ENCODE peak calls at places on chromosomes 11 and 22, in five cellular contexts. One of them, this sample, is unnamed.

GRCh38 chr11:8867856-8868705 is 42.9 kb upstream of the AKIP1 start:
- DNase-seq in B cell: no peak
- DNase-seq in WTC11: no peak
- DNase-seq in heart right ventricle: no peak
- DNase-seq in PC-9: peak
- DNase-seq in this sample: peak

GRCh38 chr11:1888811-1889526 is 2.7 kb downstream of the PRR33 start:
- DNase-seq in WTC11: no peak
- DNase-seq in B cell: peak
- DNase-seq in PC-9: no peak
- DNase-seq in heart right ventricle: no peak
- DNase-seq in this sample: no peak

GRCh38 chr11:130400793-130401483 is 27.5 kb downstream of the ADAMTS8 start:
- DNase-seq in B cell: no peak
- DNase-seq in WTC11: no peak
- DNase-seq in heart right ventricle: peak
- DNase-seq in PC-9: no peak
- DNase-seq in this sample: peak

GRCh38 chr22:35805466-35805865 is 87.8 kb downstream of the APOL5 start:
- DNase-seq in heart right ventricle: no peak
- DNase-seq in B cell: no peak
- DNase-seq in WTC11: no peak
- DNase-seq in PC-9: no peak
- DNase-seq in this sample: no peak

GRCh38 chr11:31555938-31556337 is 46.4 kb downstream of the ELP4 start:
- DNase-seq in B cell: no peak
- DNase-seq in heart right ventricle: no peak
- DNase-seq in WTC11: no peak
- DNase-seq in PC-9: no peak
- DNase-seq in this sample: no peak

GRCh38 chr22:38110008-38110862 is at the start of gene BAIAP2L2:
- DNase-seq in heart right ventricle: no peak
- DNase-seq in B cell: no peak
- DNase-seq in WTC11: no peak
- DNase-seq in PC-9: peak
- DNase-seq in this sample: no peak

GRCh38 chr11:68903288-68903630 is 373 bp downstream of the MRPL21 start:
- DNase-seq in heart right ventricle: no peak
- DNase-seq in B cell: no peak
- DNase-seq in WTC11: no peak
- DNase-seq in PC-9: no peak
- DNase-seq in this sample: no peak

GRCh38 chr11:61027141-61027840 is 55.8 kb downstream of the CD6 start:
- DNase-seq in PC-9: no peak
- DNase-seq in heart right ventricle: no peak
- DNase-seq in B cell: peak
- DNase-seq in WTC11: no peak
- DNase-seq in this sample: no peak

DNA sequence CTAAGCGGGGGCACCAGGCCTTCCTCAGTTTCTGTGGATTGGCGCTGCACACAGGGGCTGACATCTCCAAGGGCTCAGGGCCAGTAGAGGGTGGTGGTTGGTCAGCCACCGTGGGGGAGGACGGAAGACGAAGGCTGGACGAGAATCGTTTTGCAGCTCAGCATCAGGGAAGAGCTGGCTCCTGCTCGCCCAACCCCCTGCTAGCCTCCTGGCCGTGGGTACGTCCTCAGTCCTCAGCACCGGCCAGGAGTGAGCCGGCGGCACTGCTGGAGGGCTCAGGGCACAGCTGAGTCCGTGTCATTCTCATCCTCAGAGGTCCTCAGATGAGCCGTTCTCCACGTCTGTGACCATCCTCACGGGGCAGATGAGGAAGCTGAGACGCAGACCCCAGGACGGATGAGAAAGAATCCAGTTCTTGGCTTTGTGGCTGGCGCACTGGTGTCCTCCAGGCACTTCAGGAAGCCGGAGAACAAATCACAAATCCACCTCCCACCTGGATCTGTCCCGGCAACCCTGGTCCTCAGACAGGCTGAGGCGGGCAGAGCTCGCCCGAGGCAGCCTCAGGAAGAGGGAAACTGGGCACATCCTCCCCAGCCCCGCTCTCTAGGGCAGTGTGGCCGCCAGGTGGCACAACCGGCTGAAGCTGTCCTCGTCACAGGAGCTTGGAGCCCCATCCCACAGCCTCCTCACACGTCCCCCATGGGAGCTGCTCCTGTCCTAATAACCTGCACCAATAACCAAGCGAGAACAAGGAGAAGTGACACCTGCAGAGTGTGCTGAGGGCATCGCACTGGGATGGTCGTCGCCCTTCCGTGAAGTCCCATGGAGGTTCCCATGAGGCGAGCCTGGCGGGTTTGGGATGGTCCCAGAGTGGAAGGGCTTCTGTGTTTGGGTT is 393.7 kb downstream of the BRD1 start:
- DNase-seq in B cell: no peak
- DNase-seq in heart right ventricle: no peak
- DNase-seq in WTC11: peak
- DNase-seq in PC-9: peak
- DNase-seq in this sample: no peak
- TF ChIP-seq CTCF in B cell: no peak
- TF ChIP-seq CTCF in heart right ventricle: no peak
- TF ChIP-seq CTCF in WTC11: peak
- TF ChIP-seq CTCF in PC-9: peak
- TF ChIP-seq CTCF in this sample: no peak

DNA sequence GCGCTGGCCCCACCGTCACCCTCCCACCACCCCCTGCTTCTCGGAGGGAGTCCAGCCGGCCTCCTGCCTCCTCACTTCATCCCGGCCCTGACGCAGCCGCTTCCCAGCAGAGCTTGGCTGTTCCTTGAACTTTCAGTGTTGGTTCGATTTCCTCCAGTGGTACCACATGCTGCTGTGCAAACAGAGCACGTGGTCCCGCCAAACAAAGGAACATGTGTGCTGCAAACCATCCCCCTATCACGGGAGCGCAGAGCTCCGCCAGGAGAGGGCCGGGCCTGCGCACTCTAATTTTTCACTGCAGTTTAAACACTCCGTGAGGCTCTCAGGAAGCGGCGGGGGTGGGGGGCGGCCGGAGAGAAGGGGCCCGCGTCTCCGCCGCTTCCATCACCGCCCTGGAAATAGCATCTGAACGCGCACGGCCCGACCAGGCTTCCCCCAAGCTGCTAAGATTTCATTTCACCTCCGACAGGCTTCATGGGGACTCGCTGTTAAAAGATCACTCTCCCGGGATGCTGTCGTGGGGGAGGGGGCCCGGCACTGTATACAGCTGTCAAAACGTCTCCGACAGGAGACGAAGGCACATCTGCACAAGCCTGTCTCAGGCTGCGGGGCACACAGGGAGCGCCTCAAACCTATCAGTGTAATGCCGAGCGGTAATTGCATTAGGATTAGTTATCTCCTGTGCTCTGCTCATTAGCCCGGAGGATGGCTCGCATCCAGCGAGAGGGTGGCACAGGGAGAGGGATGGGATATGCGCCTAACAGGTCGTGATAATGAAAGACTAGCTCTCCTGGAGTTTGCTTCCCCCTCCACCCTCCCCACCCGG is 269.9 kb upstream of the SORL1-AS1 start:
- DNase-seq in PC-9: no peak
- DNase-seq in WTC11: peak
- DNase-seq in heart right ventricle: peak
- DNase-seq in B cell: no peak
- DNase-seq in this sample: peak
- TF ChIP-seq CTCF in PC-9: no peak
- TF ChIP-seq CTCF in WTC11: no peak
- TF ChIP-seq CTCF in heart right ventricle: peak
- TF ChIP-seq CTCF in B cell: no peak
- TF ChIP-seq CTCF in this sample: peak

DNA sequence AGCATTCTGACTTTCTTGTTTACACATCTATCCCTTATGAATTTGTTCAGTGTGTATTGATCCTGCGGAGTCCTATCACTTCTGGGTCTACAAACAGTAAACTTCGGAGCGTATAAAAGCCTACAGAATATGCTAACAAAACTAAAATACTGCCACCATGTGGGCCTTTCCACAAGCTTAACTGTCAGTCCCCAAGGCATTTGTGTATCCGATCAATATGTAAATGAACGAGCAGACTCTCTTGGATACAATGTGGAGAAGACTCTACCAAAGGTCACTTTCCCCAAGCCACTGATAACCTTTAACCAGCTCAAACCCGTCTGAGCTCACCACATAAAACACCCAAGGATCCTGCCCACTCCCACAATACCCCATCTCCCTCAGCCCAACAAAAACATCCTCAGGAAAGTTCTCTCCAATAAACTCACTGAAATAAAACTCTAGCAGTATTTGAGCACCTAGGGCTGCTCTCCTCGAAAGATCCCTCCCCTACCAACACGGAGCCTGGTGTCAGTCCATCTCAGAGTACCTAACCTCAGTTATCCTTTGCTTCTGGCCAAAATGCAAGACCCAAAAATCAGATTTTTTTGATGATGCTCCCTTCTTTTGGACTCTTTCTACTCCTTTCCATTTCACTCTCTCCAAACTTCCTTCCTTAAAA is 17.8 kb downstream of the ADA2 start:
- DNase-seq in B cell: no peak
- DNase-seq in heart right ventricle: no peak
- DNase-seq in WTC11: no peak
- DNase-seq in PC-9: no peak
- DNase-seq in this sample: peak
- TF ChIP-seq CTCF in B cell: no peak
- TF ChIP-seq CTCF in heart right ventricle: peak
- TF ChIP-seq CTCF in WTC11: no peak
- TF ChIP-seq CTCF in PC-9: no peak
- TF ChIP-seq CTCF in this sample: peak

GRCh38 chr22:39935622-39936021 is 24.6 kb upstream of the TMA7B start:
- DNase-seq in B cell: no peak
- DNase-seq in heart right ventricle: no peak
- DNase-seq in WTC11: no peak
- DNase-seq in PC-9: no peak
- DNase-seq in this sample: no peak
- TF ChIP-seq CTCF in B cell: no peak
- TF ChIP-seq CTCF in heart right ventricle: no peak
- TF ChIP-seq CTCF in WTC11: no peak
- TF ChIP-seq CTCF in PC-9: no peak
- TF ChIP-seq CTCF in this sample: no peak

DNA sequence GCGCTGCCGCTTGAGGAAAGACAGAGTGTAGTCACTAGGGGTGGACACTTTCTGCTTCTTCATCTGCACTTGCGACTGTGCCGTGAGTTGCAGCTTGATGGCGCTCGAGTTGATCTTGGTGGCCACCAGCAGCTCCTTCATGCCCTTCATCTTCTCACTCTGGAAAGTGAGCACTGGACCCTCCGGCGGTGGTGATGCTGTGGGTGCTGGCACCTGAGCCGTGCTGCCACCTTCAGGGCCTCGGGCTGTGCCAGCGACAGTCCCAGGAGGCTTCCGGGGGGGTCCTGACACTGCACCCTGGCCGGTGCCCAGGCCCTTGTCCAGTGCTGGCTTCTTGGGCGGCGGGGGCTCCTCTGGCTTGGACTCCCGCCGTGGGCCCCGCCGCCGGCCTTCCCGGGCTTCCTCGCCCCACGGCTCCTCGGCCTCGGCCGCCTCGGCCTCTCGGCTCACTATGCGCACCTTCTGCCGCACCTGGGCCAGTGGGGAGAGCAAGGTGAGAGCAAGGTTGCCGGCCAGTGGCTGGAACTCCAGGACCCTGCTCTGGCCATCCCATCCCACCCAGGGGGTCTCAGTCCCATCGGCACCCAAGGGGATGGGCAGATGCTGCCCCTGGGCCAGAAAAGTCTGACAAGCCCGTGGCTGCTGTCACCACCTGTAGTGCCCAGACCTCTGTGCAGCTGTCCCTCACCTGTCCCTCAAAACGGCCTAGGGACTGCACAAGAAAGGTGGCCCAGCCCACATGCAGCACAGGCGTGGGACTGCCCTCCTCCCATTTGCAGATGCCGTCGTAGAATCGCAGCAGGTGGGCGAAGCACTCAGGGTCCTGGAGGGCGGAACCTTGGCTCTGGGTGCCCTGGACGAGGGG is 1.6 kb upstream of the MAP4K2 start:
- DNase-seq in WTC11: peak
- DNase-seq in PC-9: no peak
- DNase-seq in heart right ventricle: no peak
- DNase-seq in B cell: no peak
- DNase-seq in this sample: no peak
- TF ChIP-seq CTCF in WTC11: no peak
- TF ChIP-seq CTCF in PC-9: no peak
- TF ChIP-seq CTCF in heart right ventricle: no peak
- TF ChIP-seq CTCF in B cell: no peak
- TF ChIP-seq CTCF in this sample: no peak

GRCh38 chr11:94968334-94968958 is 4.9 kb downstream of the CWC15 start:
- DNase-seq in WTC11: no peak
- DNase-seq in B cell: no peak
- DNase-seq in PC-9: no peak
- DNase-seq in heart right ventricle: no peak
- DNase-seq in this sample: peak
- TF ChIP-seq CTCF in WTC11: peak
- TF ChIP-seq CTCF in B cell: peak
- TF ChIP-seq CTCF in PC-9: peak
- TF ChIP-seq CTCF in heart right ventricle: peak
- TF ChIP-seq CTCF in this sample: peak

GRCh38 chr11:100008440-100008839 is 678.6 kb upstream of the ARHGAP42 start:
- DNase-seq in B cell: no peak
- DNase-seq in PC-9: no peak
- DNase-seq in heart right ventricle: no peak
- DNase-seq in WTC11: no peak
- DNase-seq in this sample: no peak

GRCh38 chr11:100004541-100004940 is 682.5 kb upstream of the ARHGAP42 start:
- DNase-seq in WTC11: no peak
- DNase-seq in PC-9: no peak
- DNase-seq in B cell: no peak
- DNase-seq in heart right ventricle: no peak
- DNase-seq in this sample: peak

GRCh38 chr11:100009728-100010127 is 677.4 kb upstream of the ARHGAP42 start:
- DNase-seq in WTC11: no peak
- DNase-seq in PC-9: no peak
- DNase-seq in heart right ventricle: no peak
- DNase-seq in B cell: no peak
- DNase-seq in this sample: no peak

GRCh38 chr11:100010393-100010792 is 676.7 kb upstream of the ARHGAP42 start:
- DNase-seq in WTC11: peak
- DNase-seq in heart right ventricle: no peak
- DNase-seq in PC-9: no peak
- DNase-seq in B cell: no peak
- DNase-seq in this sample: no peak
- TF ChIP-seq CTCF in WTC11: peak
- TF ChIP-seq CTCF in heart right ventricle: no peak
- TF ChIP-seq CTCF in PC-9: peak
- TF ChIP-seq CTCF in B cell: no peak
- TF ChIP-seq CTCF in this sample: no peak

DNA sequence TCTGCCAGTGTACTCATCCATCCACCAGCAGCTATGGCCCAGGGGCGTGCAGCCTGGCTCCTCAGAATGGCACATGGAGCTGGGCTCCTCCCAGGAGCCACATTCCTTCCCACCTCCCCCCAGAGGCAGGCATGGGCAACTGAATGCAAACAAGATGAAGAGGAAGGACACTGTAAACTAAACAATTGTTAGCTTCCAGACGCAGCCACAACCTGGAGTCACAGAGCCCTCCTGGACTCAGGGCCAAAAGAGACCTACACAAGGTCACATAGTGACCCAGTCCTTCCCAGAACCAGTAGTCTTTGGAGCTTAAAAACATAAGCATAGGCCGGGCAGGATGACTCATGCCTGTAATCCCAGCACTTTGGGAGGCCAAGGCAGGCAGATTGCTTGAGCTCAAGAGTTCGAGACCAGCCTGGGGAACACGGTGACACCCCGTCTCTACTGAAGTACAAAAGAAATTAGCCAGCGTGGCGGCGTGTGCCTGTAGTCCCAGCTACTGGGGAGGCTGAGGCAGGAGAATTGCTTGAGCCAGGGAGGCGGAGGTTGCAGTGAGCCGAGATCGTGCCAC is 30.7 kb upstream of the CLDN5 start:
- DNase-seq in heart right ventricle: no peak
- DNase-seq in WTC11: peak
- DNase-seq in B cell: no peak
- DNase-seq in PC-9: peak
- DNase-seq in this sample: peak
- TF ChIP-seq CTCF in heart right ventricle: no peak
- TF ChIP-seq CTCF in WTC11: no peak
- TF ChIP-seq CTCF in B cell: no peak
- TF ChIP-seq CTCF in PC-9: peak
- TF ChIP-seq CTCF in this sample: no peak

This sample was measured in fibroblast of mammary gland.